ENCODE peak calls at places on chromosomes 13 and 19, in five cellular contexts. I is GM12878, B is WTC11, C is K562, X is HepG2. D is an unnamed sample.

GRCh38 chr13:42594577-42595571 is 20.9 kb downstream of the TNFSF11 start:
- DNase-seq in I (peak), B (peak), C (peak), X (peak), D (peak)

GRCh38 chr19:12838182-12838890 is at the start of gene MAST1:
- DNase-seq in I (no peak), B (peak), C (peak), X (no peak), D (no peak)

GRCh38 chr13:27834095-27834494 is 41.8 kb downstream of the GSX1 start:
- DNase-seq in I (no peak), B (no peak), C (no peak), X (no peak), D (no peak)

GRCh38 chr13:30158774-30159445 is 148.4 kb downstream of the KATNAL1 start:
- DNase-seq in I (no peak), B (no peak), C (no peak), X (no peak), D (no peak)

GRCh38 chr13:27406178-27406939 is 18.1 kb upstream of the GTF3A start:
- DNase-seq in I (no peak), B (no peak), C (peak), X (peak), D (peak)

GRCh38 chr13:48574036-48574796 is 41.3 kb upstream of the RCBTB2 start:
- DNase-seq in I (no peak), B (no peak), C (no peak), X (no peak), D (no peak)

GRCh38 chr19:47356900-47357299 is 7.8 kb downstream of the DHX34 start:
- DNase-seq in I (no peak), B (no peak), C (no peak), X (no peak), D (no peak)

GRCh38 chr19:15836345-15836594 is 20.8 kb upstream of the OR10H1 start:
- DNase-seq in I (no peak), B (no peak), C (no peak), X (no peak), D (peak)

GRCh38 chr19:12974301-12975220 is 5.2 kb downstream of the DAND5 start:
- DNase-seq in I (no peak), B (no peak), C (peak), X (peak), D (no peak)

GRCh38 chr13:98147521-98147920 is 4.6 kb downstream of the FARP1 start:
- DNase-seq in I (no peak), B (no peak), C (no peak), X (peak), D (no peak)
- TF ChIP-seq ESRRA in I (no peak), B (no peak), C (no peak), X (no peak), D (no peak)

GRCh38 chr13:72386138-72386684 is 341.2 kb downstream of the MZT1 start:
- DNase-seq in I (no peak), B (no peak), C (no peak), X (no peak), D (no peak)
- TF ChIP-seq ESRRA in I (no peak), B (no peak), C (no peak), X (no peak), D (no peak)

GRCh38 chr13:57552441-57552840 is 79.1 kb upstream of the PCDH17 start:
- DNase-seq in I (no peak), B (no peak), C (no peak), X (no peak), D (no peak)

GRCh38 chr13:57557979-57558529 is 73.5 kb upstream of the PCDH17 start:
- DNase-seq in I (no peak), B (no peak), C (no peak), X (peak), D (peak)

DNA sequence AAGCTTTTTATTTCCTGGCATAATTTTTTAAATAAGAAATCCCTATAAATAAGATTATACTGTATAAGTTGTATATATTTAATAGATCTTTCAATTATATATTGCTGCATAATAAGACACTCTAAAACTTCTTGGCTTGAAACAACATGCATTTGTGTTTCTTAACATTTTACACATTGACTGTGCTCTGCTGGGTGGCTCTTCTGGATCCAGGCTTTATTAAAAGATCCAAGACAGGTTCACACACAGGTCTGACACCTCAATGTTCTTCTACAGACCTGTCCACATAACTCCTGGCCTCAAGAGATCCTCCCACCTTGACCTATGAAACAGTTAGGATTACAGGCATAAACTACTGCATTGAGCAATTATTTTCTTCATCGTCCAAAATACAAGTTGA is 77.6 kb upstream of the PCDH17 start:
- DNase-seq in I (no peak), B (no peak), C (no peak), X (no peak), D (no peak)
- TF ChIP-seq ESRRA in I (no peak), B (no peak), C (no peak), X (no peak), D (no peak)

GRCh38 chr13:92513672-92514071 is 712.9 kb upstream of the GPC6 start:
- DNase-seq in I (no peak), B (no peak), C (no peak), X (no peak), D (no peak)
- TF ChIP-seq ESRRA in I (no peak), B (no peak), C (no peak), X (no peak), D (no peak)

GRCh38 chr19:29552454-29553280 is 26.9 kb downstream of the VSTM2B start:
- DNase-seq in I (peak), B (no peak), C (no peak), X (no peak), D (no peak)

GRCh38 chr19:29554149-29554548 is 28.4 kb downstream of the VSTM2B start:
- DNase-seq in I (no peak), B (no peak), C (no peak), X (no peak), D (no peak)

GRCh38 chr19:29550896-29551295 is 25.1 kb downstream of the VSTM2B start:
- DNase-seq in I (no peak), B (no peak), C (no peak), X (no peak), D (no peak)

GRCh38 chr19:29549105-29550070 is 23.6 kb downstream of the VSTM2B start:
- DNase-seq in I (no peak), B (no peak), C (no peak), X (no peak), D (no peak)

GRCh38 chr19:29551774-29552173 is 26.0 kb downstream of the VSTM2B start:
- DNase-seq in I (no peak), B (no peak), C (no peak), X (no peak), D (no peak)
- TF ChIP-seq ESRRA in I (no peak), B (no peak), C (no peak), X (no peak), D (no peak)

DNA sequence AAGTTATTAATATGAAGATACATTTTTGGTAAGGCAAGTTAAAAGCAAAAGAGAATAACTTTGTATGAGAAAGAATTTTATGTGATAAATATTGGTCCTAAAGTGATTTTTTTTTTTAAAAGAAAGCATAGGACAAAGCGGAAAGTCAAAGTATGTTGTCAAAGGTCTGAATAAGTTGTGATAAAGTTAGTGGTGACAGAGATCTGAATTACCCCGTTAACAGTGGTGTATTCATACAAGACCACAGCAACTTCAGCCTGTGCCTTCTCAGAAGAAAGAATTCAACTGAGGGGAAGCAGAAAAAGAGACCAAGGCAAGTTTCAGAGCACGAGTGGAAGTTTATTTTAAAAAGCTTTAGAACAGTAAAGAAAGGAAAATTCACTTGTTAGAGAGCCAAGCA is 19.0 kb upstream of the ZNF566 start:
- DNase-seq in I (no peak), B (no peak), C (no peak), X (no peak), D (no peak)
- TF ChIP-seq ESRRA in I (no peak), B (no peak), C (no peak), X (no peak), D (no peak)

GRCh38 chr13:61670384-61671161 is 254.9 kb upstream of the PCDH20 start:
- DNase-seq in I (no peak), B (no peak), C (no peak), X (no peak), D (no peak)

GRCh38 chr13:61664821-61665705 is 249.4 kb upstream of the PCDH20 start:
- DNase-seq in I (no peak), B (no peak), C (no peak), X (peak), D (no peak)
- TF ChIP-seq ESRRA in I (no peak), B (no peak), C (no peak), X (peak), D (no peak)

GRCh38 chr19:56223481-56223880 is 21.4 kb downstream of the ZSCAN5C start:
- DNase-seq in I (no peak), B (no peak), C (no peak), X (no peak), D (no peak)

GRCh38 chr19:56217039-56217949 is 15.2 kb downstream of the ZSCAN5C start:
- DNase-seq in I (no peak), B (peak), C (no peak), X (no peak), D (no peak)

GRCh38 chr19:56222901-56223300 is 20.8 kb downstream of the ZSCAN5C start:
- DNase-seq in I (no peak), B (peak), C (no peak), X (no peak), D (no peak)

GRCh38 chr19:56221851-56222250 is 19.8 kb downstream of the ZSCAN5C start:
- DNase-seq in I (no peak), B (no peak), C (no peak), X (no peak), D (no peak)
- TF ChIP-seq ESRRA in I (no peak), B (no peak), C (no peak), X (no peak), D (no peak)

DNA sequence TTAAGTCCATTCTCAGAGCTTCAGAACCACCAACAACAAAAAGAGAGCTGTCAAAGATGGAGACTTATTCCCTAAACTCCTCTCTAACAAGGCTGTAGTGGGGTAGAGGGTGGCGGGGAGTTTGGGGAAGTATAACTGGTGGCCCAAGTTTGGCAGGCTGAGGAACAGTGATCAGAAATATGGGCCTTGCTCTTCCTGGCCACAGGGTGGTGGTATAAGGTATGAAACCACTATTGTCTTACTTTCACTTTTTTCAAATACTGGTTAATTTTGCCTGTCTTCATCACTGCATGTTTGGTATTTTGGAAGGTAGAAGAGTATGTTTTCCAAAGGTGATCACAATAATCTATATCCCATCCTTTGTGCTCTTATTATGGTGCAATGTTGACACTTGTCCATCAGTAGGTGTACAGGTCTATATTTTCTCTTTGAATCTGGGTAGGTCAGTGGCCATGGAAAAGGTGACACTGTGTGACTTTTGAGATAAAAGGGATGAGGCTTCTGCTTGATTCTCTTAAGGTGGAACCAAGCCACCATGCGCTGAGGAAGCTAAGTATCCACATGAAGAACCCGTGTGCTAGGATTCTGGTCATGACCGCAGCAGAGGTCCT is 23.2 kb upstream of the GPC5 start:
- DNase-seq in I (no peak), B (no peak), C (peak), X (no peak), D (no peak)
- TF ChIP-seq ESRRA in I (no peak), B (no peak), C (no peak), X (no peak), D (no peak)

D was measured in A549.